ENCODE peak calls at places on chromosomes 11 and 22, in four cellular contexts. V is type B pancreatic cell, T is progenitor cell of endocrine pancreas, N is heart right ventricle. Q is an unnamed sample.

GRCh38 chr11:44101098-44101497 is 5.6 kb downstream of the EXT2 start:
- DNase-seq in T (no peak), V (no peak), N (no peak), Q (no peak)

GRCh38 chr11:124737638-124738293 is 2.0 kb upstream of the NRGN start:
- DNase-seq in V (no peak), T (no peak), N (no peak), Q (no peak)

GRCh38 chr11:31355131-31355530 is 14.4 kb downstream of the DCDC1 start:
- DNase-seq in V (no peak), T (no peak), N (no peak), Q (no peak)

GRCh38 chr22:40547729-40548143 is 88.8 kb downstream of the MRTFA start:
- DNase-seq in N (no peak), V (no peak), T (no peak), Q (no peak)

GRCh38 chr11:45045692-45046471 is 95.2 kb upstream of the TP53I11 start:
- DNase-seq in T (no peak), V (no peak), N (peak; percentile 59), Q (peak; percentile 65)

GRCh38 chr11:46278387-46279173 is 1.1 kb downstream of the CREB3L1 start:
- DNase-seq in N (peak; percentile 49), V (peak; percentile 76), T (peak; percentile 63), Q (no peak)

GRCh38 chr11:111573821-111574249 is 28.4 kb upstream of the SIK2 start:
- DNase-seq in V (no peak), N (peak; percentile 45), T (no peak), Q (no peak)

GRCh38 chr11:75445315-75445953 is 12.4 kb upstream of the KLHL35 start:
- DNase-seq in T (peak; percentile 69), V (peak; percentile 85), N (peak; percentile 66), Q (peak; percentile 93)

GRCh38 chr22:39800790-39801540 is 92.6 kb downstream of the ENTHD1 start:
- DNase-seq in T (no peak), N (no peak), V (no peak), Q (no peak)

GRCh38 chr11:78801161-78801884 is 226.7 kb upstream of the NARS2 start:
- DNase-seq in N (peak; percentile 45), T (no peak), V (no peak), Q (no peak)

GRCh38 chr11:77187776-77188175 is 59.7 kb downstream of the MYO7A start:
- DNase-seq in V (no peak), N (no peak), T (no peak), Q (no peak)

GRCh38 chr11:7690648-7691047 is 15.6 kb downstream of the OVCH2 start:
- DNase-seq in V (no peak), T (no peak), N (no peak), Q (no peak)

GRCh38 chr11:104366321-104366734 is 202.4 kb upstream of the PDGFD start:
- DNase-seq in N (no peak), V (no peak), T (no peak), Q (no peak)

GRCh38 chr22:26893034-26893710 is 235.8 kb downstream of the MIAT start:
- DNase-seq in V (peak; percentile 27), T (no peak), N (no peak), Q (no peak)

GRCh38 chr22:50502096-50502495 is 5.4 kb downstream of the LMF2 start:
- DNase-seq in N (no peak), T (no peak), V (no peak), Q (no peak)

GRCh38 chr22:36938028-36938425 is 24.6 kb downstream of the CSF2RB start:
- DNase-seq in N (no peak), T (no peak), V (no peak), Q (no peak)

GRCh38 chr11:60700689-60701508 is 1.5 kb downstream of the MS4A8 start:
- DNase-seq in T (peak; percentile 20), N (no peak), V (no peak), Q (no peak)

GRCh38 chr11:76615950-76616349 is 54.6 kb downstream of the LRRC32 start:
- DNase-seq in N (peak; percentile 86), V (no peak), T (no peak), Q (no peak)

GRCh38 chr11:34464591-34465036 is 25.9 kb downstream of the CAT start:
- DNase-seq in N (no peak), T (no peak), V (no peak), Q (no peak)

GRCh38 chr11:62593434-62594044 is 2.2 kb upstream of the TUT1 start:
- DNase-seq in T (no peak), N (peak; percentile 73), V (no peak), Q (peak; percentile 77)

GRCh38 chr22:29838599-29838956 is 504 bp upstream of the ASCC2 start:
- DNase-seq in T (no peak), V (no peak), N (no peak), Q (no peak)

GRCh38 chr11:103488579-103488978 is 379.4 kb downstream of the DYNC2H1 start:
- DNase-seq in N (no peak), V (no peak), T (no peak), Q (no peak)

GRCh38 chr11:47177229-47177845 is 658 bp upstream of the ARFGAP2 start:
- DNase-seq in N (peak; percentile 77), V (peak; percentile 79), T (no peak), Q (no peak)

GRCh38 chr11:112769573-112769972 is 191.6 kb upstream of the NCAM1 start:
- DNase-seq in V (no peak), T (no peak), N (no peak), Q (no peak)

GRCh38 chr11:64660706-64661105 is 62.3 kb downstream of the NRXN2 start:
- DNase-seq in T (no peak), V (no peak), N (no peak), Q (no peak)

DNA sequence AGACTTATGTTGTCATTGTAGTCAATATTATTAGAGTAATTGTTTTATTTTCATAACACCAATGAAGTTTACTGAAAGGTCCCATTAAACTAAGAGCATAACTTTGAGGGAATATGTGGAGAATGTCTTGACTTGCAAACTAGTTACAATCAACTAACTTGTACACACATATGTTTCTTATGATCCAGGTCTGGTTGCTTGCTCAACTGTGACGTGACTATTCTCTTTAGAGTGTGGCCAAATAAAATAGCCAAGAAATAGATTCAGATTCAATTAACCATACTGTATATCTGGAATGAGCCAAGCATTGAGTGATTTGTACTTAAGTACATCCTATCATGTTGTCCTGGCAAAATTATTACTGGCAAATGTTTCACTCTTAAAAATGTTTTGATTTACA is 101.7 kb downstream of the METTL15 start:
- DNase-seq in V (no peak), T (no peak), N (no peak), Q (no peak)
- TF ChIP-seq CTCF in V (no peak), T (no peak), N (no peak), Q (no peak)

DNA sequence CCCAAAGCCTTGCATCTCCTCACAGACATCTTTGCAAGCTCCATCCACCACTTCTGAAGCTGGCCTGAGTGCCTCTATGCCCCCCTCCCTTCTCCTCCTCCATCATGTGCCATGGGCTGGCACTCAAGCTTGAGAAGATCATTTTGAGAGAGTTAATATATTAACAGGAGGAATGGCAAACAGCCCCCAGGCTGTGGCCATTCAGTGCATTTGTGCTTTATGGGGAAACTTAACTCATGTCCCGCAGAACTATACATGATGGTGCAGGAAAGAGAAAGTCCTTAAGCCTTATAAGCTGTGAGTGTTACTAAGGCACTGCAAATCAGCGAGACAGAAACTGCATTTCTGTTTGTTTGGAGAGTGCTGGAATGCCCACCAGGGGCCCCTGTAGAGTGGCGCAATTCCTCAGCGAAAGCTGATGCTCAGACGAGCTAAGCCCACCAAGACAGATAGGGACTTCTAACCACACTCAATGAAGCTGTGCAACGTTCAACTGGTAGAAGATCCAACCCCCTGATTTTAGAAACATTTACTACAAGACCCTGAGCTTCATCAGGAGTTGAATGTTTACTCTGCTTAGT is 26.8 kb upstream of the PHLDA2 start:
- DNase-seq in V (no peak), N (no peak), T (no peak), Q (no peak)
- TF ChIP-seq CTCF in V (no peak), N (no peak), T (peak; percentile 29), Q (no peak)

GRCh38 chr22:46931414-46931813 is 169.0 kb downstream of the TBC1D22A start:
- DNase-seq in N (no peak), V (no peak), T (no peak), Q (no peak)
- TF ChIP-seq CTCF in N (no peak), V (no peak), T (no peak), Q (no peak)

GRCh38 chr11:110023711-110024110 is 69.5 kb upstream of the ZC3H12C start:
- DNase-seq in V (no peak), T (no peak), N (no peak), Q (no peak)

GRCh38 chr11:110019659-110020058 is 73.5 kb upstream of the ZC3H12C start:
- DNase-seq in N (no peak), T (no peak), V (no peak), Q (no peak)

GRCh38 chr11:110027627-110028371 is 65.4 kb upstream of the ZC3H12C start:
- DNase-seq in V (no peak), T (no peak), N (no peak), Q (no peak)

GRCh38 chr11:110026823-110027626 is 66.2 kb upstream of the ZC3H12C start:
- DNase-seq in T (no peak), N (no peak), V (no peak), Q (no peak)

GRCh38 chr11:110022548-110022947 is 70.6 kb upstream of the ZC3H12C start:
- DNase-seq in T (no peak), N (no peak), V (no peak), Q (no peak)
- TF ChIP-seq CTCF in T (no peak), N (no peak), V (no peak), Q (no peak)

DNA sequence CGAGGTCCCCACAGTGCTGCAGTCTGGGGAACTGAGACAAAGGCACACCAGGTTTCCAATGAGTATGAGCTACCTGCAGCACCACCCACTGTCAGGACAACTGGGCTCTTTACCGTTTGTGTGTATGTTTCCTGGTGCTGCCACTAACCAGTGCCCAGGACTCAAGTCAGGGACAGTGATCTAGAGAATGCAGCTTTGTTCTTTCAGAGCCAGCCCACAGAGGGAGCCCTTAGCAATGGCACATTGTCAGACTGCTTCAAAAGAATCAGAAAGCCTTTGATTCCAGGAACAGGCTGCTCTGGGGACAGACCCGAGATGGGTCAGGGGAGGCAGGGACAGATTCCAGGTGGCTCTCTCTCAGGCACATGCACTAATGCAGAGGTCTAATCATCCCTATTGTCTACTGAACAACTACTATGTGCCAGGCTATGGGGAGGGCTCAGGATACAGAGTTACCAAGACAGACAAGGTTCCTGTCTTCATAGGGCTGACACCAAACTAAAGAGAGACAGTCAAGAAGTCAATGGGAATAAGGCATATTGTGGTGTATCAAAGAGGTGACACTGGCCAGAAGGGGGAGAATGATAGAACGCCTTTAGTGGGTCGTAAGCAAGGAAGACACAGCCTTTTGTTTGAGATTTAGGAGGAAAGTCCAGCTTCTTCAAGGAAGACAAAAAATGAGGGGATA is 103.7 kb downstream of the VPREB1 start:
- DNase-seq in V (no peak), T (no peak), N (no peak), Q (no peak)
- TF ChIP-seq CTCF in V (peak; percentile 43), T (peak; percentile 36), N (no peak), Q (no peak)

DNA sequence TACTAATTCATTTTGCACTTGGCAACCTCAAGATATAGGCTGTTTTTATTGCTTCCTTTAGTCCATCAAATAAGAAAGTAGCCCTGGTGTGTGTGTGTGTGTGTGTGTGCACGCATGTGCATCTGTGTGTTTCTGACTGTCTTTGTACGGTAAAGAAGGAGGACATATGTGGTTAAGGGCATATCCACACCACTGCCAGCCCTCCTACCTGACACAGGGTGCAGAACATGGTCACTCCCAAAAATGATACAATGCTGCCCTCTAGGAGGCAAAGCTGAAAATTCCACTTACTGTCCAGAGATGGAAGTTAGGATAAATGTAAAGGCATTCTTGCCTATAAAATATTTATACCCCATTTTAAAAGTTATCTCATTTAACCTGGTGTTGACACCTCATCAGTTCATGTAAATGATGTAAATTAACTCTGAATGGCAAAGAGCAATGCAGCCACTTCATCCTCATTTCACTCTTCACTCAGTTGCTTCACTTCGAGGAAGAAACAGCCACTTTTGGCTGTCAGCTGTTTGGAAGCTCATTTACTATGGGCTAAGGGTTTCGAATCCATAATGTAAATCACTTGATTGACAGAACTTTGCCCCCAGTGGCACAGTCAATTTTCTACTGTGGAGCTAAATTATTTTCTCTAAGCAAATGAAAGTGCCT is 83.1 kb upstream of the MTNR1B start:
- DNase-seq in V (no peak), N (peak; percentile 36), T (peak; percentile 49), Q (no peak)
- TF ChIP-seq CTCF in V (peak; percentile 87), N (peak; percentile 67), T (peak; percentile 89), Q (no peak)

Q was measured in omental fat pad.